ENCODE peak calls at places on chromosomes 12 and 14, in five cellular contexts. P is kidney epithelial cell; B is heart right ventricle; Y is heart left ventricle; Q is activated effector memory CD4-positive, alpha-beta T cell treated with Interleukin-2 at 50 U/mL for 16 hours. U is an unnamed sample.

GRCh38 chr14:89428556-89429196 is 11.6 kb upstream of the FOXN3 start:
- DNase-seq in P (no peak), B (no peak), Y (no peak), Q (no peak), U (peak; percentile 92)

GRCh38 chr12:120759591-120760348 is 34.1 kb downstream of the ACADS start:
- DNase-seq in P (no peak), B (no peak), Y (no peak), Q (no peak), U (peak; percentile 92)

GRCh38 chr12:54429014-54429471 is 10.0 kb upstream of the ITGA5 start:
- DNase-seq in P (no peak), B (no peak), Y (no peak), Q (no peak), U (no peak)

GRCh38 chr14:81162941-81163340 is 57.8 kb downstream of the GTF2A1 start:
- DNase-seq in P (no peak), B (no peak), Y (no peak), Q (no peak), U (no peak)

GRCh38 chr14:88614218-88614907 is 51.5 kb downstream of the ZC3H14 start:
- DNase-seq in P (no peak), B (no peak), Y (no peak), Q (no peak), U (no peak)

GRCh38 chr14:56116128-56116900 is 1.9 kb upstream of the PELI2 start:
- DNase-seq in P (no peak), B (no peak), Y (no peak), Q (no peak), U (no peak)

GRCh38 chr12:73517859-73518258 is 1019.8 kb upstream of the ATXN7L3B start:
- DNase-seq in P (no peak), B (no peak), Y (no peak), Q (no peak), U (no peak)

GRCh38 chr12:34406228-34406995 is 384.1 kb downstream of the ALG10 start:
- DNase-seq in P (no peak), B (peak; percentile 1), Y (peak; percentile 11), Q (no peak), U (no peak)

GRCh38 chr12:8154526-8154925 is 2.3 kb upstream of the ZNF705A start:
- DNase-seq in P (no peak), B (no peak), Y (no peak), Q (no peak), U (no peak)

GRCh38 chr12:67483871-67484554 is 164.5 kb upstream of the DYRK2 start:
- DNase-seq in P (no peak), B (no peak), Y (no peak), Q (no peak), U (no peak)